ENCODE peak calls at places on chromosomes 11 and 22, in six cellular contexts. V, P, Z, O, N and L are unnamed samples.

GRCh38 chr22:35037089-35037488 is 28.9 kb upstream of the ISX start:
- DNase-seq in V (no peak), P (no peak), Z (no peak), O (peak), N (no peak), L (no peak)

GRCh38 chr11:120599816-120600420 is 88.4 kb downstream of the GRIK4 start:
- DNase-seq in V (no peak), P (no peak), Z (peak), O (no peak), N (no peak), L (no peak)

GRCh38 chr11:111406589-111406988 is 27.5 kb upstream of the POU2AF1 start:
- DNase-seq in V (no peak), P (no peak), Z (no peak), O (no peak), N (no peak), L (no peak)

GRCh38 chr11:3237119-3237518 is 4.9 kb upstream of the MRGPRE start:
- DNase-seq in V (no peak), P (no peak), Z (no peak), O (no peak), N (no peak), L (no peak)

GRCh38 chr11:13210424-13210823 is 67.2 kb upstream of the BMAL1 start:
- DNase-seq in V (peak), P (peak), Z (no peak), O (peak), N (peak), L (peak)

GRCh38 chr11:110311783-110312578 is 15.6 kb upstream of the RDX start:
- DNase-seq in V (no peak), P (peak), Z (no peak), O (no peak), N (peak), L (no peak)

GRCh38 chr11:73521621-73522020 is 76.3 kb downstream of the FAM168A start:
- DNase-seq in V (no peak), P (no peak), Z (no peak), O (no peak), N (no peak), L (no peak)

GRCh38 chr11:69173925-69174591 is 18.3 kb downstream of the SMIM38 start:
- DNase-seq in V (no peak), P (peak), Z (peak), O (no peak), N (peak), L (no peak)

GRCh38 chr11:121590772-121591404 is 138.1 kb upstream of the SORL1-AS1 start:
- DNase-seq in V (no peak), P (no peak), Z (no peak), O (no peak), N (no peak), L (no peak)

GRCh38 chr11:93444671-93445073 is 98.5 kb downstream of the SMCO4 start:
- DNase-seq in V (no peak), P (peak), Z (no peak), O (no peak), N (no peak), L (no peak)

GRCh38 chr11:85665756-85666155 is 827 bp upstream of the CREBZF start:
- DNase-seq in V (no peak), P (peak), Z (no peak), O (no peak), N (no peak), L (no peak)

GRCh38 chr22:46632646-46633249 is 12.6 kb downstream of the GRAMD4 start:
- DNase-seq in V (no peak), P (no peak), Z (no peak), O (no peak), N (no peak), L (no peak)

GRCh38 chr22:47393191-47393590 is 630.7 kb downstream of the TBC1D22A start:
- DNase-seq in V (no peak), P (no peak), Z (peak), O (no peak), N (no peak), L (no peak)

GRCh38 chr11:119094816-119095065 is 6.9 kb downstream of the DPAGT1 start:
- DNase-seq in V (peak), P (peak), Z (peak), O (peak), N (peak), L (peak)

GRCh38 chr11:34318111-34319037 is 39.4 kb downstream of the ABTB2 start:
- DNase-seq in V (no peak), P (peak), Z (no peak), O (no peak), N (no peak), L (no peak)

GRCh38 chr11:76597533-76598425 is 72.8 kb downstream of the LRRC32 start:
- DNase-seq in V (no peak), P (no peak), Z (no peak), O (no peak), N (no peak), L (no peak)

GRCh38 chr11:14414470-14415461 is 55.8 kb upstream of the RRAS2 start:
- DNase-seq in V (no peak), P (peak), Z (no peak), O (no peak), N (peak), L (no peak)

GRCh38 chr11:32529994-32530588 is 53.5 kb upstream of the EIF3M start:
- DNase-seq in V (no peak), P (no peak), Z (no peak), O (no peak), N (no peak), L (no peak)

GRCh38 chr11:78417888-78418583 is 416 bp upstream of the GAB2 start:
- DNase-seq in V (peak), P (peak), Z (peak), O (peak), N (peak), L (no peak)

GRCh38 chr11:18321622-18321990 is 334 bp downstream of the HPS5 start:
- DNase-seq in V (no peak), P (peak), Z (no peak), O (no peak), N (no peak), L (no peak)

GRCh38 chr22:40525250-40525884 is 111.2 kb downstream of the MRTFA start:
- DNase-seq in V (peak), P (peak), Z (peak), O (peak), N (peak), L (no peak)

GRCh38 chr11:72234920-72235319 is 9.1 kb downstream of the PHOX2A start:
- DNase-seq in V (no peak), P (no peak), Z (peak), O (no peak), N (no peak), L (no peak)

GRCh38 chr22:20990184-20991180 is 8.4 kb downstream of the LZTR1 start:
- DNase-seq in V (no peak), P (no peak), Z (no peak), O (no peak), N (no peak), L (no peak)

GRCh38 chr11:72712168-72712721 is 38.0 kb upstream of the PDE2A start:
- DNase-seq in V (no peak), P (peak), Z (peak), O (no peak), N (peak), L (no peak)

GRCh38 chr11:6268811-6269210 is 9.2 kb downstream of the CCKBR start:
- DNase-seq in V (no peak), P (no peak), Z (no peak), O (no peak), N (no peak), L (no peak)

GRCh38 chr22:39496131-39496838 is 5.8 kb upstream of the MIEF1 start:
- DNase-seq in V (peak), P (peak), Z (peak), O (peak), N (peak), L (no peak)

GRCh38 chr11:70158201-70158600 is 44.9 kb upstream of the FADD start:
- DNase-seq in V (no peak), P (no peak), Z (no peak), O (peak), N (peak), L (no peak)

GRCh38 chr22:39490135-39490798 is 11.8 kb upstream of the MIEF1 start:
- DNase-seq in V (peak), P (peak), Z (peak), O (peak), N (peak), L (no peak)

GRCh38 chr22:43262990-43263644 is 76.2 kb upstream of the TTLL12 start:
- DNase-seq in V (peak), P (peak), Z (no peak), O (peak), N (peak), L (no peak)

GRCh38 chr22:33888821-33889220 is 31.5 kb downstream of the LARGE1 start:
- DNase-seq in V (no peak), P (no peak), Z (no peak), O (no peak), N (no peak), L (no peak)

GRCh38 chr11:8442301-8442700 is 151.7 kb downstream of the STK33 start:
- DNase-seq in V (no peak), P (no peak), Z (no peak), O (no peak), N (no peak), L (no peak)

GRCh38 chr11:3218483-3219280 is at the start of gene MRGPRG:
- DNase-seq in V (peak), P (no peak), Z (no peak), O (no peak), N (no peak), L (no peak)

GRCh38 chr11:128981254-128981653 is 38.6 kb upstream of the TP53AIP1 start:
- DNase-seq in V (no peak), P (peak), Z (no peak), O (no peak), N (no peak), L (no peak)

GRCh38 chr22:49006207-49007012 is 821.3 kb downstream of the BRD1 start:
- DNase-seq in V (peak), P (no peak), Z (peak), O (no peak), N (no peak), L (no peak)

GRCh38 chr22:48209473-48210271 is 1447.2 kb downstream of the TBC1D22A start:
- DNase-seq in V (no peak), P (no peak), Z (no peak), O (no peak), N (no peak), L (no peak)

GRCh38 chr11:61555978-61556377 is 24.9 kb downstream of the SYT7 start:
- DNase-seq in V (no peak), P (no peak), Z (no peak), O (no peak), N (no peak), L (no peak)

GRCh38 chr11:132357811-132358572 is 987.6 kb downstream of the NTM start:
- DNase-seq in V (no peak), P (no peak), Z (no peak), O (no peak), N (no peak), L (no peak)
- TF ChIP-seq CTCF in V (no peak), P (no peak), Z (no peak), O (no peak), N (no peak), L (no peak)

GRCh38 chr11:20672575-20672974 is 3.2 kb downstream of the NELL1 start:
- DNase-seq in V (no peak), P (no peak), Z (no peak), O (no peak), N (no peak), L (no peak)
- TF ChIP-seq CTCF in V (no peak), P (peak), Z (peak), O (peak), N (peak), L (peak)

GRCh38 chr11:47148274-47148673 is 28.4 kb downstream of the ARFGAP2 start:
- DNase-seq in V (no peak), P (no peak), Z (no peak), O (no peak), N (no peak), L (no peak)
- TF ChIP-seq CTCF in V (no peak), P (no peak), Z (no peak), O (no peak), N (no peak), L (no peak)

DNA sequence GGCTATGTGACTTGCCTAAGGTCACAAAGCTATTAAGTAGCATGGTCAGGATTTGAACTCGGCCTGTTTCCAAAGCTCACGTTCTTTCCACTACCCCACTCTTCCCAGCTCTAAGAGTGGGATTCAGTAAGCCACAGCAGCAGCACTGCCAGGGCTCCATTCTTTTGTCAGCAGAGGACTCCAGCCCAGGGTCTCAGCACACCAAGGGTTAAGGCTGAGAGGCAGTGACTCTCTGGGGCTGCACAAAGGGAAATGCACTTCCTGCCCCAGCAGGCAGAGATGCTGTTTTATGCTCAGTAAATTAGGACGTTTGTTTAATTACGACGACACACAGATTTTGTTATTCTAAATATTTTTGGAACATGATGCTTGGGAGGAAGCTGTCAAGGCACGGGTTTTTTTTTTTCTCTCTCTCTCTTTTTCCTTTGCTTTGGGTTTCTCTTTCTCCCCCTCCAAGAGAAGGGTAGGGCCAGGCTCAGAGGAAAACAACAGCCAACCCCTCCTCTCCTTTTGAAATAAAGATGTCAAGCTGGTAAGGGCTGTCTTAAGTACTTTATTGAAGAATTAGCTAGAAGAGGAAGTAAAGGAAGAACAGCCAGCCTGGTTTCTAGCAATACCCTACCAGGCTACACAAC is 2.9 kb downstream of the MYH9 start:
- DNase-seq in V (no peak), P (peak), Z (no peak), O (peak), N (peak), L (no peak)
- TF ChIP-seq CTCF in V (peak), P (no peak), Z (peak), O (no peak), N (no peak), L (no peak)

GRCh38 chr22:31084811-31085492 is 3.8 kb downstream of the SMTN start:
- DNase-seq in V (peak), P (peak), Z (peak), O (peak), N (peak), L (peak)
- TF ChIP-seq CTCF in V (peak), P (peak), Z (peak), O (peak), N (peak), L (peak)

GRCh38 chr11:43686207-43686606 is 5.7 kb downstream of the HSD17B12 start:
- DNase-seq in V (no peak), P (no peak), Z (no peak), O (no peak), N (no peak), L (no peak)

GRCh38 chr11:43687120-43687791 is 6.7 kb downstream of the HSD17B12 start:
- DNase-seq in V (peak), P (peak), Z (peak), O (peak), N (peak), L (no peak)

GRCh38 chr11:43681543-43681942 is 1.0 kb downstream of the HSD17B12 start:
- DNase-seq in V (no peak), P (peak), Z (no peak), O (no peak), N (peak), L (no peak)

GRCh38 chr11:43689167-43689566 is 8.6 kb downstream of the HSD17B12 start:
- DNase-seq in V (no peak), P (no peak), Z (no peak), O (no peak), N (no peak), L (no peak)

GRCh38 chr11:43685483-43685882 is 4.9 kb downstream of the HSD17B12 start:
- DNase-seq in V (no peak), P (peak), Z (no peak), O (no peak), N (peak), L (no peak)
- TF ChIP-seq CTCF in V (no peak), P (no peak), Z (no peak), O (no peak), N (no peak), L (no peak)

DNA sequence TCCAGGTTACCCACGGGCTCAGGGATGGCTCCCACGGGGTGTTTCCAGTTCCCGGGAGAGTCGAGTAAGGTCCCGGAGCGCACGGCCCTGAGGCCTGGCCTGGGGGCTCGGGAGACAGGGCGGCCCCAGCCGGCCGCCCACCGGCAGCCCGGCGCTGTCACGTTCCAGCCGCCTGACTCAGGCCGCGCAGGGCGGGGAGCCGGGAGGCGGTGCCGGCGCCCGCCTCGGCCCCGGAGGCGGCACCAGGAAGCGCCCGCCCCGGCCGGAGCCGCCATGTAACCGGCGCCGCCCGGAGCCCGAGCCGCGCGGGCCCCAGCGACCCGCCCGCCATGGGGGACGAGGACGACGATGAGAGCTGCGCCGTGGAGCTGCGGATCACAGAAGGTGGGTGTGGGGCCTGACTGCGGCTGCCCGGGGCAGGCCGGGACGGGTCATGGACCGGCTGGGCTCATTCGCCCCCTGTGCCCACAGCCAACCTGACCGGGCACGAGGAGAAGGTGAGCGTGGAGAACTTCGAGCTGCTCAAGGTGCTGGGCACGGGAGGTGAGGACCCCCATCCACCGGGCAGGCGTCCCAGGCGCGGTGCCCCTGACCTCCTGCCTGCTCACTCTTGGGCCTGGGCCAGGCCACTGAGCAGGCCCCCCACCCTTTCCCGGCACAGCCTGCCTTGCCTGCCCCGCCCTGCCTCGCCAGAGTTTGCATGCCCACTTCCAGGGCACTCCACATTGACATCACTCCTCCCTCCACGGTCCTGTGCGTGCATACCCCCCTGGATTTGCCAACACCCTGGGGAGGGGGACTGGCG is at the start of gene RPS6KA4:
- DNase-seq in V (peak), P (peak), Z (peak), O (peak), N (peak), L (no peak)
- TF ChIP-seq CTCF in V (no peak), P (no peak), Z (no peak), O (no peak), N (no peak), L (no peak)

DNA sequence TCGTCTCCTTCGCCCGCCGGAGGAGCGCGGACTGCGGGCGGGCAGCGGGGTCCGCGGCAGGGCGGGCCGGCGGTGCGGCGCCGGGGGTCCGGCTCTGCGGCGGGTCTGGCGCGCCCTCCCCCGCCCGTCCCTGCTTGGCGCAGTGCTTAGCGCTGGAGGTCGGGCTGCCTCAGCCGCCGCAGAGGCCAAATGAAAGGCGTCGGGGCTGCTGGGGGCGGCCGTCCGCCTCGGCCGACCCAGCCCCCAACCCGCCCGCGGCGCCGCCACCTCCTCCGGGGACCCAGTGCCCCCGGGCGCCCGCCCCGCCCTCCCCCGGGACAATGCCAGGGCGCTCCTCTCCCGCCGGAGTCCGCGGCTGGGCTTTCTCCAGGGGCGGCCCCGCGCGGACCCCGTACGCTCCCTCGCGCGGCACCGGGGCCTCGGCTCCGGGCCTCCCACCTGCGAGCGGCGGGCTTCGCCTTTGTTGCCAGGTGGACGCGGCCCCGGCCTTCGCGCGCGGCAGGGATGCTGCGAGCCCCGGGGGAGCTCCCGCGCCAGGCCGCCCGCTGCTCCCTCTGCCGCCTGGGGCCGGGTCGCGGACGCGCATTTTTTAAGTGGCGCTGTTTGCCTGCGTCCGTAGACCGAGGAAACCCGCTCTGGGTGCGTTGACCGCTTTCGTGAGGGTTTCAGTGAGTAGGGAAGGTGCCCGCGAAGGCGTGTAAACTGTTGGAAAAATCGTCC is 575 bp downstream of the APLP2 start:
- DNase-seq in V (peak), P (peak), Z (peak), O (peak), N (peak), L (no peak)
- TF ChIP-seq CTCF in V (no peak), P (peak), Z (peak), O (no peak), N (no peak), L (peak)